ENCODE peak calls at places on chromosomes 7 and 10, in nine cellular contexts. Z is heart right ventricle, P is AG10803, B is cardiac muscle cell, K is tibial artery, D is OCI-LY7, J is Peyer's patch, F is Panc1, Q is IMR-90. L is an unnamed sample.

GRCh38 chr7:15891151-15891842 is 204.8 kb upstream of the MEOX2 start:
- DNase-seq in Z (no peak), P (peak), B (no peak), K (no peak), D (no peak), J (no peak), F (no peak), Q (peak), L (no peak)

GRCh38 chr7:36794689-36795088 is 70.4 kb upstream of the AOAH start:
- DNase-seq in Z (no peak), P (no peak), B (no peak), K (no peak), D (no peak), J (no peak), F (no peak), Q (no peak), L (no peak)

GRCh38 chr7:57404343-57404966 is 45.5 kb upstream of the ZNF716 start:
- DNase-seq in Z (peak), P (no peak), B (no peak), K (no peak), D (no peak), J (no peak), F (no peak), Q (no peak), L (no peak)

GRCh38 chr7:106036004-106036403 is 72.9 kb downstream of the CDHR3 start:
- DNase-seq in Z (no peak), P (no peak), B (no peak), K (no peak), D (no peak), J (no peak), F (no peak), Q (no peak), L (no peak)

GRCh38 chr7:139737221-139738100 is 40.3 kb downstream of the HIPK2 start:
- DNase-seq in Z (no peak), P (peak), B (no peak), K (no peak), D (peak), J (peak), F (no peak), Q (peak), L (no peak)

GRCh38 chr10:112374724-112375541 is 1.0 kb downstream of the ACSL5 start:
- DNase-seq in Z (no peak), P (no peak), B (peak), K (no peak), D (peak), J (no peak), F (no peak), Q (no peak), L (no peak)

GRCh38 chr7:80724249-80724871 is 85.9 kb downstream of the CD36 start:
- DNase-seq in Z (no peak), P (peak), B (peak), K (no peak), D (no peak), J (no peak), F (no peak), Q (peak), L (no peak)

GRCh38 chr7:131942287-131943150 is 386.1 kb upstream of the PODXL start:
- DNase-seq in Z (no peak), P (no peak), B (no peak), K (no peak), D (no peak), J (no peak), F (no peak), Q (no peak), L (no peak)

GRCh38 chr7:140495514-140496097 is 16.3 kb upstream of the MKRN1 start:
- DNase-seq in Z (no peak), P (no peak), B (no peak), K (no peak), D (no peak), J (no peak), F (no peak), Q (no peak), L (no peak)

GRCh38 chr10:114767101-114767588 is 54.4 kb upstream of the FHIP2A start:
- DNase-seq in Z (no peak), P (peak), B (no peak), K (no peak), D (no peak), J (no peak), F (no peak), Q (peak), L (no peak)

GRCh38 chr7:116259821-116260440 is 49.6 kb downstream of the TES start:
- DNase-seq in Z (no peak), P (peak), B (no peak), K (no peak), D (no peak), J (no peak), F (no peak), Q (peak), L (no peak)

GRCh38 chr7:106418094-106418493 is 133.3 kb upstream of the NAMPT start:
- DNase-seq in Z (no peak), P (peak), B (no peak), K (peak), D (no peak), J (no peak), F (no peak), Q (peak), L (no peak)

GRCh38 chr7:156578978-156579430 is 61.6 kb upstream of the RNF32 start:
- DNase-seq in Z (no peak), P (no peak), B (no peak), K (no peak), D (no peak), J (no peak), F (no peak), Q (no peak), L (no peak)

DNA sequence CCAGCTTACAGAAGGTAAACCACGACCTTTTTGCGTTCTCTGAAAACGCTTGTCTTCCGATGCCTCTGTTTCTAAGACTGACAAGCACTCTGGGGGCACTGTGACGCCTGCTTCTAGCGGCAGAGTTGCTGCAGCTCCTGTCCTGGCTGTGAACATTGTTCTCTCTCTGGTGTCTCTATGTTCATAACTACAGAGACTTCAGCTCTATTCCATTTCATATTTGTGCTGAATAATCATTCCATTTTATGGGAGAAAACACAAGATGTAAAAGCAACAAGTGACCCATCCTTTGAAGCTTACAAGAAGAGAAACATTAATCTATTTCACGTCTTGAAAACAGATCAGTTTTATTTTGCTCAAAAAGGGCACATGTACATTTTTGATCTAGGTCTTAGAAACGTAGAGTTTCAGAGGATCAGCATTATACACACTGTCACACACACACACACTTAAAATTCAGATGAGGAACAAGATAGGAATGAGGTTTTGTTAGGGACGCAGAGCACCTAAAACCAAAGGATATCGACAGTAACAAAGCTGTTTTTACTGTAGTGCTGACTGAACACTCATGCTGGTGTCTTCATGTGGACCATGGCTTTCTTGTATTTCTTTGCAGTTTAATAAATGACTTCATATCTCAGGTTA is 3.0 kb downstream of the IKZF1 start:
- DNase-seq in Z (no peak), P (no peak), B (peak), K (no peak), D (peak), J (peak), F (no peak), Q (no peak), L (no peak)
- TF ChIP-seq CTCF in Z (no peak), P (no peak), B (no peak), K (no peak), D (peak), J (no peak), F (no peak), Q (no peak), L (no peak)

DNA sequence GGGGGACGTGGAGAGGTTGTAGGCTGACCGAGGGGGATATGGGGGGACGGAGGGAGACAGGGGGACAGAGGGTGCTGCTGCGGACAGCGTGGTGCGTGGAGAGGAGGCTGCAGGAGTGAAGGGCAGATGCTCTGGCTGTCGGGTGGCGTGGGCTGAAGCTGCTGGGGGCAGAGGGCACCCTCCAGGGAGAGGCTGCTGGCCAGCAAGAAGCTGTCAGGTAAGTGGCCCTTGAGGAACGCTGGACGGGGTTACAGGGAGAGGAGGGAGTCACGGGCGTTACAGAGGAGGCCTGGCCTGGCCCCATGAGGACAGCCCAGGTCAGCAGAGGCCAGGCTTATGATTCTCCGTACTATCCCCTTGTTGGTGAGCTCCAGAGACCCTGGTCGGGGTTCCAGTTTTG is 27.1 kb downstream of the YKT6 start:
- DNase-seq in Z (peak), P (no peak), B (no peak), K (no peak), D (no peak), J (no peak), F (no peak), Q (no peak), L (no peak)
- TF ChIP-seq CTCF in Z (no peak), P (no peak), B (no peak), K (no peak), D (no peak), J (no peak), F (no peak), Q (no peak), L (no peak)

DNA sequence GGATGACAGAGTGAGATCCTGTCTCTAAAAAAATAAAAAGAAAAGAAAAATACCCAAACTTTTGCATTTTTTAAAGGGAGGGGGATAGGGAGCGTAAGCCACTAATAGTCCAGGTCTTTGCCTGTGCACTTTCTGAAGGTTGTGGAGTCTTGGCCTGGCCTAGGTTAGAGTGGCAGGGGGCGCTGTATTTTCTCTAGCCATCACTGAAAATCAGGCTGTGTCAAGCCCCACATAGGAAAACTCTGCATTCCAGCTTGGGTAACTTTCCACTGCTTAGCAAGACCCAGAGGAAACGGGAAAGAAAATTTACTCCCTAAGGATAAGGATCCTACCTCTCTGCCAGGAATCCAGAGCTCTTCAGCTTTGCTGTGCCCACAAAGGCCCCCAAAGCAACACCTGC is 10.5 kb upstream of the PAX4 start:
- DNase-seq in Z (no peak), P (no peak), B (peak), K (no peak), D (no peak), J (no peak), F (no peak), Q (no peak), L (no peak)
- TF ChIP-seq CTCF in Z (no peak), P (no peak), B (peak), K (no peak), D (peak), J (no peak), F (no peak), Q (no peak), L (no peak)

GRCh38 chr7:42913591-42913990 is 1.7 kb upstream of the C7orf25 start:
- DNase-seq in Z (no peak), P (peak), B (no peak), K (no peak), D (no peak), J (no peak), F (no peak), Q (peak), L (no peak)

GRCh38 chr7:42914726-42915045 is 2.8 kb upstream of the C7orf25 start:
- DNase-seq in Z (no peak), P (no peak), B (no peak), K (no peak), D (no peak), J (no peak), F (no peak), Q (no peak), L (no peak)

GRCh38 chr7:42910306-42910705 is 1.6 kb downstream of the C7orf25 start:
- DNase-seq in Z (no peak), P (no peak), B (no peak), K (no peak), D (no peak), J (no peak), F (no peak), Q (no peak), L (no peak)

GRCh38 chr7:42914009-42914725 is 2.3 kb upstream of the C7orf25 start:
- DNase-seq in Z (no peak), P (peak), B (no peak), K (no peak), D (no peak), J (no peak), F (no peak), Q (peak), L (no peak)

DNA sequence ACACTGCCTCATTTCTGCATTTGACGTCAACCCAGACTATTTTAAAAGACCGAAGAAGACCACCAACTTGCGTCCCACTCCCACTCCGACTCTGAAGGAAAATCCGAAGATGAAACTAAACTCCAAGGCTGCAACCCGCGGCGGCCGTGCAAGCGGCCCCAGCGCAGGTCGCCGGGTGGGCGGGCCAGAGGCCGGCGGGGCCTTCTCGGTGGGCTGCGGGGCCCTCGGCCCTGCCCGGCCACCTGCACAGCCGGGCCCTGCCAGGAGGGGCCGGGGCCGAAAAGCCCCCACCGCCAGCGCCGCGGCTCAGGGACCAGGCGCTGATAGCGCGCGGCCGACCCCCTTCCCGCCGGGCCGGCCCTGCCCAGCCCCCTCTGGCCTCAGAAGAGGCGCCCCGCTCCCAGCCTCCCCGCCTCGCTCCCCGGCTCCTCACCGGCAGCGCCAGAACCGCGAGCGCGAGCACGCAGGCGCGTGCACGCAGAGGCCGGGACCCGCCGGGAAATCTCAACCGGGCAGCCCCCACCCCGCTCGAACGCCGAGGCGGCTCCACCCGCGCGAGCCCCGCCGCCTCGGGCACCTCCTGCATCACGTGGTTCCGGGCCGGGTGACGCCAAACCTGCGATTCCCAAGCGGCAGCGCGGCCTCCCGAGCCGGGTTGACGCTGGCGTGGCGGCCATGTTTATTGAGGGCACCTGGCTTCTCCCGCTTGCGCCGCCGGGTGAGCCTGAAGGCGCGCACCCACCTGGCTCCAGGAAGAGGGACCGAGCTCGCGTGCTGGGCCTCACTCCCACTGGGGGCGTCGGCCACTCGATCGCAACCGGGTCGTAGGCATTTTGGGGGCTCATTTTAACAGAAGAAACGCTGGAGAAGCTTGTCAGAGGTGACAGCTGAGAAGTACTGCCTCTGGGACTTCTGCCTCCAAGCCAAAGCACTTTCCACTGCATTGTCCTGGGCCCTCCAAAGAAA is at the start of gene C7orf25:
- DNase-seq in Z (peak), P (peak), B (peak), K (peak), D (peak), J (peak), F (peak), Q (peak), L (peak)
- TF ChIP-seq CTCF in Z (no peak), P (no peak), B (no peak), K (no peak), D (peak), J (no peak), F (no peak), Q (no peak), L (no peak)

DNA sequence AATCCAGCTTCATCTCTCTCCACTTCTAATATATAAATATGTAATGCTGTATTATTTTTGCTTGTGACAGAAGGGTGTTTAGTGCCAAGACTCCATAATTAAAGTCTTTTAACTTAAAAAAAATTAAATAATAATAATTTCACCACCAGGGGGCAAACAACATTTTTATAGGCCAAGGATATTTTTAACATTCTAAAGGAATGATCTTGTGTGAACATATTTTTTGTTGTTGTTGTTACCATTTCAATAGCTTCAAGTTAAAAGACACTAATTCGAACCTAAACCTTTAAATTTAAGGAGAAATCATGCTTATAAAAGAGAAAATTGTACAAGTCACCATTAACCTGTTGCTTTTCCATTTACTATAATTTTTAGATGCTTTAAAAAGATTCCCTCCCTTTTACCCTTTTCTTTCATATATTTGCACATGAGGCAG is 7.5 kb upstream of the DNAJC1 start:
- DNase-seq in Z (no peak), P (peak), B (peak), K (no peak), D (peak), J (no peak), F (no peak), Q (peak), L (no peak)
- TF ChIP-seq CTCF in Z (peak), P (peak), B (peak), K (peak), D (peak), J (peak), F (no peak), Q (peak), L (no peak)

DNA sequence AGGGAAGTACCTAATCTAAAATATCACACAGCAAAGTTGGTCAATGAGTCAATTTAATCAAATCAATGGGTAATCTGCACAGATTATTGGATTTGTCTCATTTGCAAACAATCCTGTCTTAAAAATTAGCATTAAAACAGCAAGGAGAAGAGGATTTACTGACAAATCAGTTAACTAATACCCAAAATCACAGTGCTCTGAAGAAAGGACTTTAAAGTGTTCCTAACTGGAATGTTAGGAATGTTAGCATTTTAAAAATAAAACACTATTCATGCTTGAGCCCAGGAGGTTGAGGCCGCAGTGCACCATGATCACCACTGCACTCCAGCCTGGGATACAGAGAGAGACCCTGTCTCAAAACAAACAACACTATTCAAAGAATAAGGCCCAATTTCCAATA is 83.1 kb downstream of the CHCHD3 start:
- DNase-seq in Z (no peak), P (peak), B (no peak), K (no peak), D (no peak), J (no peak), F (no peak), Q (no peak), L (no peak)
- TF ChIP-seq CTCF in Z (no peak), P (no peak), B (no peak), K (no peak), D (no peak), J (no peak), F (no peak), Q (no peak), L (no peak)

GRCh38 chr7:18877874-18878273 is 239.6 kb downstream of the TWIST1 start:
- DNase-seq in Z (no peak), P (no peak), B (no peak), K (no peak), D (no peak), J (no peak), F (no peak), Q (no peak), L (no peak)

GRCh38 chr7:18872344-18872743 is 245.1 kb downstream of the TWIST1 start:
- DNase-seq in Z (no peak), P (no peak), B (no peak), K (no peak), D (no peak), J (no peak), F (no peak), Q (no peak), L (no peak)

GRCh38 chr7:18874875-18875274 is 242.6 kb downstream of the TWIST1 start:
- DNase-seq in Z (no peak), P (peak), B (no peak), K (no peak), D (no peak), J (no peak), F (no peak), Q (no peak), L (no peak)

DNA sequence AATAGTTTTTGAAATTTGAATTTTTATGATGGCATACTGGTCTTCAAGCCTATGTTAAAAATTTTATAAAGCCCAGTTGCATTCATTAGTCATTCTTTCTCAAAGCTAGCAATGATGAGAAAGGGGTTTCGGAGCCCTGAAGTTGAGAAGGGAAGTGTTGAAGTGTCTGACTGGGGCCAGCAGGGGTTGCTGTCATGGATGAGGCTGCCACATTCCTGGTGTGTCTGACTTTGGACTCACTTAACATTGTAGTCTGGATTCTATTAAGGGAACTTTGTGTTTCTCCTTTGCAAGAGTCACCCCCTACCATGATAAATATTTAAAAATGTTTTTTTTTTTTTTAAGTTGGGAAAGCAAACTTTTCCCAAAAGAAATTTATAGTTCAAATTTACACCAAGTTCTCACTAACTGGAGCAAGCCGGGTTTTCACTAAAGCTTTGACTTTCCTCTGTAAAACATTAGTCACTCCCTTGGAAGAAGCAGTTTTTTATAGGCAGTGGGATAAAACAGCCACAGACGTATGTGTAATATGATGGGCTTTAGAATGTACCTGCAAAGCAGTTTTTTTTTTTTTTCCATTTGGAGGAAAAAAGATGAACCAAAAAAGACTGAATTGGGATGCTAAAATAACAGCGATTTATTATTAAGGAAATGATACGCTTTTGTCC is 243.6 kb downstream of the TWIST1 start:
- DNase-seq in Z (no peak), P (peak), B (peak), K (no peak), D (no peak), J (no peak), F (no peak), Q (peak), L (no peak)
- TF ChIP-seq CTCF in Z (no peak), P (peak), B (peak), K (no peak), D (no peak), J (no peak), F (peak), Q (peak), L (no peak)